ENCODE peak calls at places on chromosomes 1 and 21, in five cellular contexts. P is fibroblast of lung, N is astrocyte of the spinal cord, V is right atrium auricular region, U is colonic mucosa. K is an unnamed sample.

GRCh38 chr1:7589774-7590425 is 181.2 kb upstream of the VAMP3 start:
- DNase-seq in V (no peak), U (no peak), P (no peak), N (no peak), K (no peak)

GRCh38 chr1:117346206-117346928 is 20.9 kb upstream of the MAN1A2 start:
- DNase-seq in U (no peak), V (no peak), P (peak; percentile 24), N (no peak), K (no peak)

GRCh38 chr1:15099441-15100137 is 54.0 kb upstream of the TMEM51 start:
- DNase-seq in U (no peak), N (no peak), P (no peak), V (no peak), K (no peak)

GRCh38 chr1:2979191-2980072 is 41.8 kb upstream of the ACTRT2 start:
- DNase-seq in P (no peak), V (no peak), N (no peak), U (no peak), K (peak; percentile 68)

GRCh38 chr21:17612023-17612564 is 607 bp downstream of the BTG3 start:
- DNase-seq in V (peak; percentile 62), U (peak; percentile 53), N (no peak), P (peak; percentile 40), K (no peak)

GRCh38 chr1:213138391-213138790 is 87.3 kb downstream of the RPS6KC1 start:
- DNase-seq in N (no peak), V (no peak), P (no peak), U (no peak), K (no peak)

GRCh38 chr1:86582161-86582560 is 35.3 kb downstream of the CLCA4 start:
- DNase-seq in V (no peak), U (peak; percentile 36), P (no peak), N (no peak), K (no peak)

GRCh38 chr1:173255214-173255813 is 48.2 kb upstream of the TNFSF4 start:
- DNase-seq in V (no peak), U (peak; percentile 34), N (peak; percentile 58), P (peak; percentile 71), K (no peak)

GRCh38 chr21:46569071-46569470 is 35.8 kb downstream of the S100B start:
- DNase-seq in N (no peak), V (no peak), U (no peak), P (no peak), K (no peak)

GRCh38 chr1:30748098-30748698 is 9.4 kb downstream of the LAPTM5 start:
- DNase-seq in V (no peak), P (peak; percentile 45), U (no peak), N (no peak), K (no peak)

GRCh38 chr1:56507925-56508522 is 71.3 kb downstream of the PLPP3 start:
- DNase-seq in N (no peak), V (no peak), P (no peak), U (no peak), K (no peak)

DNA sequence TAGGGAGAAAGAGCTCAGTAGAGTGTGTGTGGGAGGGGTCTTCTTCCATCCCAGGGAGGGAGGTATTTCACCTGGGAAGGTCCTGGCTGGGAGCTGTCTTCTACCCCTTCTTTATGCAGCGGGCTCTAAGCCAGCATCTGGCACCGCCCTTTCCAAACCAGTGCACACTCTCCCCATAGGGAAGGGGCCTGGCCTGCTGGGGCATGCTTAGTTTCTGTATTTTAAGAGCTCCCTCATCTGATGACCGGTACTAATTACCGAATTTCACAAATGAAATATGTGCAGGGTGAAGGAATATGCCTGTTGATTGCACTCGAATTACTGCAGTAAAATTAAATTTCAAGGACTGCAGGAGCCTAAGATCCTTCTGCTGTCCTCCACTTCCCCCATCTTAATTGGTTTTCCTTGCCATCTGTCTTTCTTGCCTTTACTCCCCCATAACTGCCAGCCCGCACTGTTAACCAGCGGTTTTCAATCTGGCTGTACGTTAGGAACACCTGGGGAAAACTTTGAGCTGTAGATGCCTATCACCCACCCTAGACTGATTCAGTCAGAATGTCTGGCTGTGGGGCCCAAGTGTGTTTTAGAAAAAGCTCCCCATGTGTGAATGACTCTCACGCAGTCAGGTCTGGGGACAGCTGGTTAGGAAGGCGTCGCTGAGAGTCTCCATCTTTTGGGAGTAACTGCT is 20.1 kb downstream of the GALNT2 start:
- DNase-seq in N (no peak), U (no peak), P (no peak), V (no peak), K (no peak)
- TF ChIP-seq CTCF in N (no peak), U (no peak), P (no peak), V (no peak), K (no peak)

DNA sequence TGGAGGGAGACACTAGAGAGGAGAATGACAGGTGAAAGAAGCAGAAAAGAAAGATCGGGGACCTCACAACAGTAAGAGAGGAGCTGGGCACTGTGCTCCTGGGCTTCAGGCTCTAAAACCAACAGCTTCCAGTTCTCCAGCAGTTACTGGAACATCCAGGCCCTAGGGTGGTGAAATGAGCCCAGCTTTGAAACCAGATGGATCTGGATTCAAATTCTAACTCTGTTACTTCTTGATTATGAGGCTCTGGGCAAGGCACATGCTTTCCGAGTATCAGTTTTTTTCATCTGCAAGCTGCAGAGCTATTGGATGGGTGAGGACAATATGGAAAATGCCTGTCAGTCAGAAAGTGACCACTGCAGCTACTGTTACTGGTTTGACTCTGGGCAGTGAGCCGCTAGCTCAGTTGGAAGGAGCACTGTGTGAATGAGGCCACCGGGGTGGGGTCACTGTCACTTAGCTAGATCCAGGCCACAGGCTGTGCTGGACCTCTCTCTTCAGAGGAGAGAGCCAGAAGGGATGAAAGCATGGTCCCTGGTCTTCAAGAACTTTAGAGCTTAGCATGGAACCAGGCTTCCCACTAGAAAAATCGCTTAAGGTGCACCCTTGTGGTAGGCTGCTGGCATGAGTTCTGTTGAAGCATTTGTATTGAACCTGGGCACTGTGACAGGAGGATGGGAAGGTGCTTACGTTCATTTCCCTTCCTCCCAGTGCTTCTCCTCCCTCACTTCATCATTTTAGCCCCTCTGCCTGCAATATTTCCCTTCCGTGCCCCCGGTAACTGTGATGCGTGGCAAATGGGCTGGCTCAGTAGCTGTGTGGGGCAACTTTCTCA is 12.2 kb downstream of the PLEKHO1 start:
- DNase-seq in P (no peak), U (no peak), V (no peak), N (peak; percentile 51), K (no peak)
- TF ChIP-seq CTCF in P (peak; percentile 4), U (no peak), V (no peak), N (peak; percentile 29), K (no peak)

GRCh38 chr1:54487571-54488050 is 60.4 kb upstream of the ACOT11 start:
- DNase-seq in V (no peak), P (no peak), U (peak; percentile 40), N (no peak), K (no peak)

GRCh38 chr1:54486864-54487263 is 61.2 kb upstream of the ACOT11 start:
- DNase-seq in V (no peak), U (peak; percentile 41), P (no peak), N (no peak), K (no peak)

GRCh38 chr1:54489627-54490240 is 58.3 kb upstream of the ACOT11 start:
- DNase-seq in V (no peak), P (no peak), N (no peak), U (no peak), K (no peak)

GRCh38 chr1:54488831-54489626 is 59.0 kb upstream of the ACOT11 start:
- DNase-seq in V (peak; percentile 86), U (peak; percentile 84), N (peak; percentile 81), P (peak; percentile 65), K (peak; percentile 91)

DNA sequence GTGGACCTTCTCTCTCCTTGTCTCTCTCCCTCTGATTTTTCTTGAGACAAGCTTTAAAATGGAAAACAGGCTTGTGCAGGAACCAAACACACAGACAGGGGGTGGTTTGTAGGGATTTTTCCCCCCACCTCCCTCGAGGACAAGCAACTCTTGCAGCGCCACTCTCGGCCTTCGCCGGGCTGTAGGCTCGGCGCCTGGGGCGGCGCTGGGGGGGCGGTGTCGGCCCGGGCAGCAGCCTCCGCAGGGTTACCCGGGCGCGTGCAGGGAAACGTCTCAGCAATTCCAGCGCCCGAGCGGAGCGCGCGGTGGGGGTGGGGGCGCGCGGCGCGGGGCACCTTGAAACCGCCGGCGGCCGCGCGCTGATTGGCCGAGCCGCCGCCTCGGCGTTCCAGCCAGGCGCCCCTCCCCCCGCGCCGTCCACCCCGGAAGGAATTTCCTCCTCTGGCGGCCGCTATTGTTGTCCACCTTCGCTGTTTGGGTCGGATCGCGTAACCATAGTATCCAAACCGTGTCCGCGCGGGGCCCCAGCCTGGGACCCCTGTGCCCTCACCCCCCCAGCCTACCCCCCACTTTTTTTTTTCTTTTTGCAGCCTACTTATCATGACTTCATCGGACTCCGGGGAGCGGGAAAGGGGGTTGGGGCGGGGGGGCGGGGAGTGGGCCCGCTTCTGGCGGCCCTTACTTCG is 59.8 kb upstream of the ACOT11 start:
- DNase-seq in N (peak; percentile 92), P (peak; percentile 85), V (peak; percentile 93), U (peak; percentile 95), K (peak; percentile 96)
- TF ChIP-seq CTCF in N (peak; percentile 4), P (peak; percentile 9), V (peak; percentile 41), U (no peak), K (peak; percentile 45)

GRCh38 chr21:14523234-14523633 is 22.9 kb downstream of the SAMSN1 start:
- DNase-seq in V (no peak), P (no peak), N (no peak), U (no peak), K (no peak)
- TF ChIP-seq CTCF in V (no peak), P (no peak), N (no peak), U (no peak), K (no peak)

DNA sequence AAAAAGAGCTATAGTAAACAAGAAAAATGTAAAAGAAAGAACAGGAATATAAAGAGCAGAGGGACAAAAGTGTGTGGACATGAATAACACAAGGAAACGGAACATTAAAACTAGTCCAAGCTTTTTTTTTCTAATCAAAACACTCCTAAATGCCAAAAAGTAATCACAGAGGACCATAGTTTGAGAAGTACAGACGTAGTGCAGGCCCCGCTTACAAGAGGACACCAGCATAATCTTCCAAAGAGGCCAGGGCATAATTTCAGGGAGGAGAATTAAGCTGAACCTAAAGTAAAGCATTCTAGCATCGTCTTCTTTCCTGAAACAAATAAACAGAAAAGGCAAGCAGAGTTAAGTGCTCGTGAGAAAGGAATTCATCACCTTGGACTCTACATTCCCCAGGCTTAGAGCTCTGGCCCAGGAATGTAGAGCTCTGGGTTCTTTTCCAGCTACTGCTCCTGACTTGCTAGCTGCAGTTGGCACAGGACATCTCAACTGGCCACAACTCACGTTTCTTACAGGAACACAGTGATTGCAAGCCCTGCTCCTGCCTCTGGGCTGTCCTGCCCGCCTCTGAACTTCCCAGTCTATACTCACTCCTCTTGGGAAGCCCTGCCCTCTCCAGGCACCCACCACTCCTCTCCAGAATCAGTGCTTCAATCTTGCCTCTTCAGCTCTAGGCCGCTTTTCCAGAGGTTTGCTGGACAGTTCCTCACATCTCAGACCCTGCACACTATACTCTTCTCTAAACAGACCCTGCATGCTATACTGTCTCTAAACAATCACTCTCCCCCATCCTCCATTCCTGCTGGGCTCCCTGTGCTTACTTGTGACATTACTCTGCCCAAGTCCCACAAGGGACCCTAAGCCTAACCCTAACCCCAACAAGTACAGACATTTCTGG is 9.8 kb downstream of the RGS8 start:
- DNase-seq in V (peak; percentile 67), N (peak; percentile 14), U (no peak), P (no peak), K (no peak)
- TF ChIP-seq CTCF in V (no peak), N (no peak), U (no peak), P (no peak), K (no peak)

DNA sequence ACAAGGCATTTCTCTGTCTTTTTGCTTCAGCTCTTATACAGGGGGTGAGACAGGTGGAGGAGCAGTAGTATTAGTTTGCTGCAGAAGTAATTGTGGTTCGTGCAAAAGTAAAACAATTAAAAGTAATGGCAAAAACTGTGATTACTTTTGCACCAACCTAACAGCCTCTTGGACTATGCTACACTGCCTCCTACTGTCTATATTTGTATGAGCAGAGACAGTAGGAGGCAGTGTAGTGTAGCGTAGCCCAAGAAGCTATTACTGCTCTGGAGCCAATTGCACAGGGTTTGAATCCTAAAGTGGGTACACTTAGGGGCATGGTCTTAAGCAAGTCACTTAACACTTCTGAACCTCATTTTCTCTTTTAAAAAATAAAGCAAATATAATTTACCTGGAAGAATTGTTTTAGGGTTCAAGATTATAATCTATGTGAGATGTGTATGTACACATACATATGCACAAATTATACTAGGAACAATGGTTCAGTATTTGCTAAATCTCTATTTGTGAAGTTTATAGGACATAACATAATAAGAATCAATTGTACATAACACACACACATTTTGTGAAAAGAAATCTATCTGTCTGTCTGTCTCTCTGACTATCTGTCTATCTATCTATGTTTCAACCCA is 103.8 kb downstream of the BRINP3 start:
- DNase-seq in P (peak; percentile 41), V (no peak), U (no peak), N (peak; percentile 14), K (no peak)
- TF ChIP-seq CTCF in P (peak; percentile 46), V (peak; percentile 22), U (peak; percentile 39), N (peak; percentile 48), K (peak; percentile 73)

K was measured in type B pancreatic cell.